ENCODE peak calls at places on chromosomes 4 and X, in six cellular contexts. J is ascending aorta, Z is neuronal stem cell, N is endothelial cell of umbilical vein, V is upper lobe of right lung, E is adipocyte. C is an unnamed sample. For H3K4me1, the result is how much of the 10 kb centered on the place peaks cover.

GRCh38 chr4:11821774-11822430 is 393.2 kb upstream of the HS3ST1 start:
- DNase-seq in N (no peak), V (no peak), Z (peak), E (no peak), J (no peak), C (no peak)

GRCh38 chr4:139692300-139693012 is 26.8 kb downstream of the MGST2 start:
- DNase-seq in Z (no peak), E (no peak), J (no peak), N (peak), V (no peak), C (no peak)

GRCh38 chr4:76690906-76691275 is 207.1 kb downstream of the SOWAHB start:
- DNase-seq in E (peak), N (no peak), V (no peak), J (no peak), Z (no peak), C (no peak)

GRCh38 chr4:140641789-140642439 is 73.2 kb upstream of the UCP1 start:
- DNase-seq in N (no peak), Z (no peak), E (no peak), J (no peak), V (peak), C (no peak)

GRCh38 chrX:97215166-97215565 is 331.5 kb downstream of the RPA4 start:
- DNase-seq in J (no peak), V (no peak), N (no peak), Z (no peak), E (no peak), C (no peak)

GRCh38 chrX:46574337-46574940 is 874 bp downstream of the CHST7 start:
- DNase-seq in V (no peak), E (peak), N (peak), J (no peak), Z (no peak), C (peak)

GRCh38 chrX:131826572-131826971 is 196.5 kb upstream of the STK26 start:
- DNase-seq in J (no peak), N (no peak), V (no peak), Z (no peak), E (no peak), C (no peak)

GRCh38 chrX:1481636-1482529 is 29.2 kb upstream of the ASMTL start:
- DNase-seq in V (peak), E (peak), N (peak), Z (no peak), J (peak), C (peak)

GRCh38 chrX:20224814-20225487 is 41.8 kb downstream of the RPS6KA3 start:
- DNase-seq in Z (no peak), V (no peak), N (no peak), J (no peak), E (peak), C (no peak)

GRCh38 chr4:1211951-1212545 is 36.9 kb downstream of the CTBP1 start:
- DNase-seq in E (no peak), J (no peak), N (no peak), V (peak), Z (no peak), C (no peak)

GRCh38 chr4:53644607-53645006 is 53.3 kb upstream of the LNX1 start:
- DNase-seq in V (peak), E (no peak), Z (no peak), N (no peak), J (no peak), C (no peak)

GRCh38 chr4:60201052-60201673 is 999.0 kb upstream of the ADGRL3 start:
- DNase-seq in N (peak), V (no peak), J (no peak), E (peak), Z (peak), C (no peak)

GRCh38 chr4:2413821-2414610 is 4.4 kb downstream of the ZFYVE28 start:
- DNase-seq in E (peak), J (no peak), N (peak), V (peak), Z (no peak), C (no peak)

GRCh38 chr4:576991-577498 is 950 bp upstream of the TMEM271 start:
- DNase-seq in E (peak), V (no peak), Z (no peak), N (no peak), J (no peak), C (no peak)

GRCh38 chrX:100072286-100072685 is 337.8 kb downstream of the PCDH19 start:
- DNase-seq in J (no peak), Z (no peak), N (no peak), E (no peak), V (no peak), C (no peak)

GRCh38 chr4:74535471-74535870 is 90.5 kb downstream of the AREG start:
- DNase-seq in N (no peak), E (no peak), V (no peak), J (no peak), Z (no peak), C (no peak)

GRCh38 chrX:12611471-12611870 is 179.7 kb upstream of the PRPS2 start:
- DNase-seq in N (no peak), V (no peak), E (no peak), J (no peak), Z (no peak), C (no peak)

GRCh38 chr4:90841676-90842075 is 714.5 kb downstream of the CCSER1 start:
- DNase-seq in J (no peak), E (peak), Z (no peak), N (peak), V (no peak), C (no peak)

DNA sequence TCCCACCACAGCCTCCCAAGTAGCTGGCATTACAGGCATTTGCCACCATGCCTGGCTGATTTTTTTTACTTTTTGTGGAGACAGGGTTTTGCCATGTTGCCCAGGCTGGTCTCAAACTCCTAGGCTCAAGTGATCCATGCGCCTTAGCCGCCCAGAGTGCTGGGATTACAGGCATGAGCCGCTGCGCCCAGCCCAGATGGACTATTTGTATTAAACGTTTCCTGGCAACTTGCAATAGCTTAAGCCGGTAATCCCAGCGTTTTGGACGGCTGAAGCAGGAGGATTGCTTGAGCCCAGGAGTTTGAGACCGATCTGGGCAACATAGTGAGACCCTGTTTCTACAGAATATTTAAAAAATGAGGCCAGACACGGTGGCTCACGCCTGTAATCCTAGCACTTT is 18.4 kb downstream of the UBE2K start:
- DNase-seq in E (no peak), J (no peak), N (no peak), Z (no peak), V (no peak), C (no peak)
- H3K4me1 ChIP-seq in E (under half), J (under half), N (under half), Z (under half), V (under half), C (under half)

DNA sequence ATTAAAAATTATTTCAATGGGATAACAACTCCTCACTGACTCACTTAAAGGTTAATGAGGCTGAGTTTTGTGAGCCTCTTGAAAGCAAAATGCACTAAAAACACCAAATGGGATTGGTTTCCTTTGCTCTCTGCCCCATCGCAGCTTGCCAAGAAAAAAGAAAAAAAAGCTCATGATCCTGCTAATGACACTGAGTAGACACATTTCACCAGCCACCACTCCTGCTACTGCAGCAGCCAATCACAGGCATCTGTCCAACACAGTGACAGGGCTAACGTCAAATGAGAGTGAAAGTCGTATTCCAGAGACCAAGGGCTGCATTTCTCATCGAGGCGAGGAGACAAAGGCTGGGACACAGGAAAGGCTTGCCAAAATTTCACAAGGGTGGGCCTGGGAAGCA is 5.2 kb downstream of the APBB2 start:
- DNase-seq in N (no peak), V (no peak), E (no peak), Z (no peak), J (no peak), C (no peak)
- H3K4me1 ChIP-seq in N (under half), V (under half), E (half or more), Z (under half), J (under half), C (under half)

GRCh38 chr4:176778063-176778462 is 14.7 kb downstream of the VEGFC start:
- DNase-seq in Z (no peak), V (no peak), N (peak), J (no peak), E (peak), C (no peak)
- H3K4me1 ChIP-seq in Z (under half), V (under half), N (half or more), J (under half), E (half or more), C (under half)

GRCh38 chr4:14023901-14024300 is 396.4 kb upstream of the BOD1L1 start:
- DNase-seq in V (no peak), Z (no peak), N (no peak), J (no peak), E (no peak), C (no peak)
- H3K4me1 ChIP-seq in V (under half), Z (under half), N (under half), J (under half), E (under half), C (under half)

DNA sequence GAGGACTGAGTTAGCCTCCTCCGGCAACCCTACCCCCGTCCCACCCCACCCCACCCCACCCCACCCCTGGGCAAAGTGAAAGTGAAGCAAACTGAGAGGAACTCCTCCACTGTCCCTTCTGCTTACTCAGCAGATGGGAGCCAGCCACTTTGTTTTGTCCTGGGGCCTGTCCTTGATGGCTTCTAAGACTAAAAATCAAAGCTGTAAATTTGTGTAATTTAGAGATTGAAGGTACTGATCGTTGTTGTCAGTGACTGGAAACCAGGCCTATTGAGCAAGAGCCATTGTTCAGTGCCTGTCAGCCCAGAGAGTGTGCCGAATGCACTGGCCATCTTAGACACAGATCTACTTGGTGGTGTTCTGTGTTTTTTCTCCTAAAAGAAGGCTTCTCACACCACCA is 161.9 kb downstream of the CBR4 start:
- DNase-seq in E (peak), Z (no peak), N (peak), V (no peak), J (no peak), C (no peak)
- H3K4me1 ChIP-seq in E (under half), Z (under half), N (under half), V (under half), J (half or more), C (under half)

DNA sequence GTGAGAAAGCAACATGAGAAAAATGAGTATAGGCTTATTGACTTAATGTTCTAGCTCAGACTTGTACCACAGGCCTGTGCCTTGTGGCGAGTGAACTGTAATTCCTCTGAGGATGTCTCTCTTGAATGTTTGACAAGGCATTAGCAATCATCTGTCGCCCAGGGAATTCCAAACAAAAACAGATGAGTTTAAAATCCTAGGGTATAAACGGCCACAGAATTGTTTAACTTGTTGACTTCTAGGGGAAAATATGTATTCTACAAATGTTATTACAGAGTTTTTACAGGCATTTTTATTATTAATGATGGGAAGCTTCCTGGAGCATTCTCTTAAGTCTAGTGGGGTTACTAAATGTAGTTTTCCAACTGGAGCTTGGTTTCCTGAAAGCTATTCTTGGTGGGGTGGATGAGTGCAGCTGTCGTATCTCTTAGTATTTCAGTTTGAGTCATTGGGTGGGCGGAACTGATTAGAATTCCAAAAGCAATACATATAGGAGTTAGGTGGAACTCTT is 40.6 kb downstream of the ARHGAP10 start:
- DNase-seq in N (peak), J (no peak), E (peak), Z (no peak), V (no peak), C (no peak)
- H3K4me1 ChIP-seq in N (half or more), J (under half), E (under half), Z (under half), V (under half), C (under half)

GRCh38 chrX:138487866-138488265 is 223.7 kb downstream of the FGF13 start:
- DNase-seq in N (no peak), Z (no peak), J (no peak), E (no peak), V (no peak), C (no peak)
- H3K4me1 ChIP-seq in N (under half), Z (under half), J (under half), E (under half), V (under half), C (under half)

C was measured in naive thymus-derived CD4-positive, alpha-beta T cell.